ENCODE peak calls at places on chromosomes 13 and 19, in nine cellular contexts. H is amygdala; O is stimulated activated naive CD8-positive, alpha-beta T cell treated with anti-CD3 and anti-CD28 coated beads, Interleukin-15, amount 100 ng/mL, for 72 hours; N is cardiac septum; S is NT2/D1; B is anterior cingulate cortex; L is NCI-H1436; P is iPS DF 19.7; W is CD8-positive, alpha-beta T cell. C is an unnamed sample.

GRCh38 chr19:4449022-4449825 is 8.4 kb downstream of the UBXN6 start:
- DNase-seq in W (no peak), P (no peak), N (peak; percentile 80), S (no peak), O (no peak), L (no peak), H (peak; percentile 69), B (no peak), C (peak; percentile 44)

GRCh38 chr13:25771208-25771607 is 280.6 kb downstream of the SHISA2 start:
- DNase-seq in S (no peak), N (no peak), P (no peak), L (no peak), W (no peak), H (no peak), O (no peak), B (no peak), C (no peak)

GRCh38 chr13:35136585-35136984 is 194.5 kb downstream of the NBEA start:
- DNase-seq in L (no peak), W (no peak), H (no peak), O (no peak), B (no peak), N (no peak), P (no peak), S (no peak), C (no peak)

GRCh38 chr13:109610517-109610916 is 175.9 kb downstream of the IRS2 start:
- DNase-seq in N (peak; percentile 79), L (peak; percentile 21), O (peak; percentile 21), B (no peak), H (peak; percentile 25), P (no peak), W (peak; percentile 15), S (no peak), C (no peak)

GRCh38 chr19:39830406-39830805 is 3.6 kb downstream of the DYRK1B start:
- DNase-seq in P (no peak), B (no peak), N (peak; percentile 62), L (no peak), S (no peak), O (no peak), W (no peak), H (no peak), C (no peak)

GRCh38 chr13:33262069-33262487 is 23.5 kb downstream of the STARD13 start:
- DNase-seq in O (no peak), N (no peak), B (no peak), L (peak; percentile 0), P (no peak), W (no peak), S (no peak), H (no peak), C (peak; percentile 47)

GRCh38 chr13:23715762-23716235 is 145.6 kb downstream of the TNFRSF19 start:
- DNase-seq in B (no peak), L (no peak), N (no peak), S (no peak), P (no peak), O (no peak), W (no peak), H (no peak), C (no peak)

GRCh38 chr13:102293723-102294122 is 108.1 kb downstream of the FGF14 start:
- DNase-seq in B (no peak), N (no peak), P (no peak), L (no peak), H (no peak), O (no peak), W (no peak), S (no peak), C (no peak)

GRCh38 chr19:2160384-2160783 is 3.3 kb upstream of the DOT1L start:
- DNase-seq in B (no peak), S (no peak), P (no peak), H (no peak), L (no peak), N (no peak), W (no peak), O (no peak), C (no peak)

GRCh38 chr13:52809310-52809769 is 39.1 kb downstream of the PCDH8 start:
- DNase-seq in L (peak; percentile 53), S (peak; percentile 52), B (no peak), N (no peak), O (peak; percentile 53), P (peak; percentile 35), H (peak; percentile 76), W (no peak), C (no peak)

GRCh38 chr13:77521595-77522367 is 13.7 kb upstream of the SCEL start:
- DNase-seq in N (no peak), O (no peak), W (no peak), L (no peak), B (no peak), P (peak; percentile 50), H (no peak), S (peak; percentile 27), C (no peak)

GRCh38 chr19:958967-959685 is 25.0 kb upstream of the WDR18 start:
- DNase-seq in H (peak; percentile 43), P (no peak), N (no peak), W (no peak), O (no peak), L (no peak), B (no peak), S (no peak), C (no peak)

GRCh38 chr13:113937073-113937472 is 36.8 kb downstream of the C13orf46 start:
- DNase-seq in L (no peak), N (no peak), B (no peak), W (no peak), S (no peak), O (no peak), H (no peak), P (no peak), C (no peak)

GRCh38 chr13:50085063-50085462 is 69.8 kb downstream of the KCNRG start:
- DNase-seq in H (no peak), O (no peak), L (no peak), S (no peak), B (no peak), P (no peak), N (no peak), W (no peak), C (no peak)

GRCh38 chr13:31038834-31039552 is 106.5 kb downstream of the TEX26 start:
- DNase-seq in N (no peak), B (no peak), L (no peak), P (no peak), S (no peak), H (no peak), W (no peak), O (peak; percentile 33), C (no peak)

GRCh38 chr13:67643656-67644055 is 413.5 kb upstream of the PCDH9 start:
- DNase-seq in N (no peak), P (peak; percentile 7), H (no peak), O (no peak), W (no peak), L (no peak), B (no peak), S (peak; percentile 2), C (no peak)

GRCh38 chr19:23505738-23506137 is 110.5 kb upstream of the ZNF91 start:
- DNase-seq in B (no peak), H (no peak), L (no peak), P (no peak), W (no peak), S (no peak), N (no peak), O (no peak), C (no peak)

GRCh38 chr13:79044415-79044814 is 361.6 kb downstream of the RBM26 start:
- DNase-seq in W (no peak), S (no peak), N (no peak), O (no peak), L (no peak), P (no peak), B (no peak), H (no peak), C (no peak)

GRCh38 chr19:32012886-32013635 is 332.3 kb upstream of the ZNF507 start:
- DNase-seq in P (no peak), N (no peak), B (no peak), H (no peak), S (no peak), W (no peak), O (no peak), L (no peak), C (no peak)

GRCh38 chr19:13505761-13506549 is at the start of gene CACNA1A:
- DNase-seq in H (no peak), L (no peak), B (no peak), N (no peak), P (no peak), O (peak; percentile 14), S (no peak), W (no peak), C (no peak)

GRCh38 chr19:19542507-19542906 is 4.4 kb downstream of the CILP2 start:
- DNase-seq in B (no peak), N (no peak), L (no peak), W (no peak), O (no peak), P (no peak), S (no peak), H (no peak), C (no peak)

GRCh38 chr13:94707400-94708021 is 4.8 kb downstream of the SOX21 start:
- DNase-seq in B (no peak), S (no peak), P (no peak), O (no peak), L (no peak), N (no peak), W (no peak), H (peak; percentile 32), C (peak; percentile 4)

GRCh38 chr19:43555185-43555770 is 20.0 kb downstream of the XRCC1 start:
- DNase-seq in H (peak; percentile 84), N (peak; percentile 83), B (peak; percentile 9), W (peak; percentile 78), S (peak; percentile 70), L (peak; percentile 59), O (peak; percentile 77), P (no peak), C (peak; percentile 24)

C was measured in nucleus accumbens.